ENCODE peak calls at places on chromosomes 16 and 17, in five cellular contexts. One of them, this sample, is unnamed.
A peak's percentile ranks its signal among the peaks of the same experiment; 100 is the strongest.

GRCh38 chr17:41421617-41422016 is 2.8 kb downstream of the KRT37 start:
- DNase-seq in heart right ventricle: no peak
- DNase-seq in breast epithelium: no peak
- DNase-seq in GM06990: no peak
- DNase-seq in CD8-positive, alpha-beta T cell: no peak
- DNase-seq in this sample: no peak

GRCh38 chr17:45243750-45244149 is 18.1 kb downstream of the SPATA32 start:
- DNase-seq in heart right ventricle: no peak
- DNase-seq in GM06990: no peak
- DNase-seq in breast epithelium: no peak
- DNase-seq in CD8-positive, alpha-beta T cell: no peak
- DNase-seq in this sample: no peak

GRCh38 chr17:58516644-58517377 is 2.4 kb upstream of the MTMR4 start:
- DNase-seq in CD8-positive, alpha-beta T cell: no peak
- DNase-seq in heart right ventricle: no peak
- DNase-seq in GM06990: no peak
- DNase-seq in breast epithelium: no peak
- DNase-seq in this sample: peak; percentile 68

GRCh38 chr16:74608944-74609343 is 2.0 kb upstream of the GLG1 start:
- DNase-seq in heart right ventricle: no peak
- DNase-seq in CD8-positive, alpha-beta T cell: peak; percentile 51
- DNase-seq in breast epithelium: no peak
- DNase-seq in GM06990: no peak
- DNase-seq in this sample: no peak

GRCh38 chr16:68590201-68590994 is 51.3 kb downstream of the ZFP90 start:
- DNase-seq in GM06990: peak; percentile 58
- DNase-seq in breast epithelium: peak; percentile 73
- DNase-seq in CD8-positive, alpha-beta T cell: peak; percentile 62
- DNase-seq in heart right ventricle: peak; percentile 44
- DNase-seq in this sample: no peak

GRCh38 chr16:46743232-46743719 is 4.9 kb downstream of the MYLK3 start:
- DNase-seq in CD8-positive, alpha-beta T cell: no peak
- DNase-seq in GM06990: peak; percentile 28
- DNase-seq in heart right ventricle: peak; percentile 47
- DNase-seq in breast epithelium: no peak
- DNase-seq in this sample: peak; percentile 60

GRCh38 chr17:81160747-81161453 is 4.4 kb upstream of the PVALEF start:
- DNase-seq in GM06990: no peak
- DNase-seq in breast epithelium: no peak
- DNase-seq in CD8-positive, alpha-beta T cell: no peak
- DNase-seq in heart right ventricle: no peak
- DNase-seq in this sample: no peak

GRCh38 chr17:63275968-63276349 is 170.1 kb downstream of the CYB561 start:
- DNase-seq in GM06990: no peak
- DNase-seq in heart right ventricle: no peak
- DNase-seq in breast epithelium: no peak
- DNase-seq in CD8-positive, alpha-beta T cell: no peak
- DNase-seq in this sample: no peak

GRCh38 chr16:55297062-55297909 is 26.7 kb upstream of the IRX6 start:
- DNase-seq in heart right ventricle: no peak
- DNase-seq in GM06990: no peak
- DNase-seq in CD8-positive, alpha-beta T cell: no peak
- DNase-seq in breast epithelium: no peak
- DNase-seq in this sample: no peak

GRCh38 chr16:28821874-28822519 is 802 bp upstream of the ATXN2L start:
- DNase-seq in heart right ventricle: no peak
- DNase-seq in CD8-positive, alpha-beta T cell: no peak
- DNase-seq in GM06990: no peak
- DNase-seq in breast epithelium: no peak
- DNase-seq in this sample: no peak

GRCh38 chr17:57073626-57074025 is 11.4 kb upstream of the AKAP1 start:
- DNase-seq in heart right ventricle: no peak
- DNase-seq in CD8-positive, alpha-beta T cell: no peak
- DNase-seq in GM06990: no peak
- DNase-seq in breast epithelium: no peak
- DNase-seq in this sample: no peak

GRCh38 chr16:79089735-79090284 is 510.7 kb downstream of the MAF start:
- DNase-seq in breast epithelium: no peak
- DNase-seq in GM06990: no peak
- DNase-seq in CD8-positive, alpha-beta T cell: peak; percentile 18
- DNase-seq in heart right ventricle: no peak
- DNase-seq in this sample: no peak

GRCh38 chr16:27326738-27327585 is 13.2 kb downstream of the IL4R start:
- DNase-seq in GM06990: peak; percentile 43
- DNase-seq in breast epithelium: peak; percentile 54
- DNase-seq in heart right ventricle: peak; percentile 63
- DNase-seq in CD8-positive, alpha-beta T cell: peak; percentile 39
- DNase-seq in this sample: peak; percentile 96

GRCh38 chr16:25006504-25007055 is 8.6 kb downstream of the ARHGAP17 start:
- DNase-seq in breast epithelium: no peak
- DNase-seq in CD8-positive, alpha-beta T cell: no peak
- DNase-seq in GM06990: no peak
- DNase-seq in heart right ventricle: no peak
- DNase-seq in this sample: peak; percentile 64

GRCh38 chr17:40935624-40936023 is 1.8 kb downstream of the KRT23 start:
- DNase-seq in heart right ventricle: no peak
- DNase-seq in CD8-positive, alpha-beta T cell: no peak
- DNase-seq in breast epithelium: no peak
- DNase-seq in GM06990: no peak
- DNase-seq in this sample: no peak

GRCh38 chr16:64339052-64339770 is 782.7 kb downstream of the CDH11 start:
- DNase-seq in CD8-positive, alpha-beta T cell: no peak
- DNase-seq in heart right ventricle: no peak
- DNase-seq in breast epithelium: no peak
- DNase-seq in GM06990: no peak
- DNase-seq in this sample: no peak

GRCh38 chr16:23821875-23822688 is 13.7 kb upstream of the PRKCB start:
- DNase-seq in breast epithelium: no peak
- DNase-seq in heart right ventricle: no peak
- DNase-seq in CD8-positive, alpha-beta T cell: no peak
- DNase-seq in GM06990: no peak
- DNase-seq in this sample: no peak

GRCh38 chr17:51325471-51325870 is 65.1 kb downstream of the UTP18 start:
- DNase-seq in CD8-positive, alpha-beta T cell: no peak
- DNase-seq in GM06990: no peak
- DNase-seq in heart right ventricle: no peak
- DNase-seq in breast epithelium: no peak
- DNase-seq in this sample: no peak
- H3K4me3 ChIP-seq in CD8-positive, alpha-beta T cell: no peak overlapping the region
- H3K4me3 ChIP-seq in GM06990: no peak overlapping the region
- H3K4me3 ChIP-seq in heart right ventricle: no peak overlapping the region
- H3K4me3 ChIP-seq in breast epithelium: no peak overlapping the region
- H3K4me3 ChIP-seq in this sample: no peak overlapping the region

DNA sequence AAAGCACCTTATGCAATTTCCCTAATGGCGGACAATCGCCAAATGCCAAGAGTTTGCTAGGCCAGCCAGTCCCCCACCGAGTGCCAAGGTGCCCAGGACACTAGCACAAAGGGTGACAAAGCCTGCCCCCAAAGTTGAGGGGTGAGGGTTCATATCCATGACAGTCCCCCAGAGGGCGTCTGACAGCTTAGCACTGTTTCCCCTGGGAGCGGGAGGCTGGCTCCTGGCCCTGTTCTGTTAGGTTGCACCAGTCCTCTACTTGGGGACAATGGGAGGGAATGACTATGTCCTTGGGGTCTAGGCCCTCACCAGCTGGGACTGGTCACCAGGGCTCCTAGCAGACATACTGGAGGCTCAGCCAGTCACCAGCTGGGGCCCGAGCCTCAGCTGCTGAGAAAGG is 66.9 kb downstream of the MYO18A start:
- DNase-seq in CD8-positive, alpha-beta T cell: no peak
- DNase-seq in breast epithelium: no peak
- DNase-seq in GM06990: no peak
- DNase-seq in heart right ventricle: no peak
- DNase-seq in this sample: no peak
- TF ChIP-seq CTCF in CD8-positive, alpha-beta T cell: no peak
- TF ChIP-seq CTCF in breast epithelium: no peak
- TF ChIP-seq CTCF in GM06990: peak; percentile 27
- TF ChIP-seq CTCF in heart right ventricle: no peak
- TF ChIP-seq CTCF in this sample: no peak

GRCh38 chr16:84041881-84042280 is 714 bp downstream of the SLC38A8 start:
- DNase-seq in breast epithelium: no peak
- DNase-seq in CD8-positive, alpha-beta T cell: no peak
- DNase-seq in heart right ventricle: no peak
- DNase-seq in GM06990: no peak
- DNase-seq in this sample: no peak

GRCh38 chr16:84041421-84041820 is 1.2 kb downstream of the SLC38A8 start:
- DNase-seq in heart right ventricle: no peak
- DNase-seq in breast epithelium: no peak
- DNase-seq in GM06990: no peak
- DNase-seq in CD8-positive, alpha-beta T cell: no peak
- DNase-seq in this sample: no peak

GRCh38 chr16:84043486-84044107 is 1.0 kb upstream of the SLC38A8 start:
- DNase-seq in heart right ventricle: no peak
- DNase-seq in breast epithelium: no peak
- DNase-seq in GM06990: no peak
- DNase-seq in CD8-positive, alpha-beta T cell: no peak
- DNase-seq in this sample: no peak

GRCh38 chr16:84042879-84043485 is 387 bp upstream of the SLC38A8 start:
- DNase-seq in CD8-positive, alpha-beta T cell: no peak
- DNase-seq in breast epithelium: no peak
- DNase-seq in heart right ventricle: no peak
- DNase-seq in GM06990: no peak
- DNase-seq in this sample: no peak

DNA sequence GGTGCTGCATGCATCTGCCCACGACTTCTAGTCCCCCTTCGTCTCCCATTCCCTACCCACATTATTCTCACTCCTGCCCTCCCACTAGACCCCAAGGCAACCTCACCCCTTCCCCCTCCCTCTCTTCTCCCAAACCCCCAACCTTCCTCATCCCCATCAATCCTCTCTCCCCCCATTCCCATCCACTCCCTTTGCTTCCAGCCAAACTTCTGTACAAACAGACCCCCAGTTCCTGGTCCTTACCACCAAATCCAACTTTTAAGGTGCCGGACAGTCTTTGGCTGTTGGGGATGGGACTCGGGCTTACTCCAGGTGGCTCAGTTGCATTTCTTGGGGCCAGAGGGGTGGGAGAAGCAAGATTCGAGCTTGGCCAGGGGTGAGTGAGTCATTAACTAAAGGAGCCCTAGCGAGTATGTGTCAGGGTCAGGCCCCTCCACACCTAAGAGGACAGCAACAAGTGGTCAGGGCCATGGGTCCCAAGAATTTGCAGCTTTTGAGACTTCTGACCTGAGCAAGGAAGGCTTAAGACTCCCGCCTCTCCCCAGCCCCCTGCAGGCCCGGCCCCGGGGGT is at the start of gene SLC38A8:
- DNase-seq in heart right ventricle: no peak
- DNase-seq in breast epithelium: no peak
- DNase-seq in GM06990: no peak
- DNase-seq in CD8-positive, alpha-beta T cell: no peak
- DNase-seq in this sample: no peak
- H3K4me3 ChIP-seq in heart right ventricle: no peak within 1 kb of the TSS
- H3K4me3 ChIP-seq in breast epithelium: no peak within 1 kb of the TSS
- H3K4me3 ChIP-seq in GM06990: no peak within 1 kb of the TSS
- H3K4me3 ChIP-seq in CD8-positive, alpha-beta T cell: no peak within 1 kb of the TSS
- H3K4me3 ChIP-seq in this sample: no peak within 1 kb of the TSS

GRCh38 chr17:48555183-48555615 is 10.3 kb upstream of the HOXB2 start:
- DNase-seq in CD8-positive, alpha-beta T cell: no peak
- DNase-seq in GM06990: no peak
- DNase-seq in heart right ventricle: no peak
- DNase-seq in breast epithelium: no peak
- DNase-seq in this sample: no peak
- TF ChIP-seq CTCF in CD8-positive, alpha-beta T cell: no peak
- TF ChIP-seq CTCF in GM06990: no peak
- TF ChIP-seq CTCF in heart right ventricle: no peak
- TF ChIP-seq CTCF in breast epithelium: peak; percentile 53
- TF ChIP-seq CTCF in this sample: peak; percentile 58

GRCh38 chr17:39175695-39176093 is 9.7 kb upstream of the ARL5C start:
- DNase-seq in CD8-positive, alpha-beta T cell: no peak
- DNase-seq in GM06990: no peak
- DNase-seq in heart right ventricle: no peak
- DNase-seq in breast epithelium: no peak
- DNase-seq in this sample: no peak

GRCh38 chr17:39177256-39177655 is 11.3 kb upstream of the ARL5C start:
- DNase-seq in heart right ventricle: no peak
- DNase-seq in GM06990: no peak
- DNase-seq in breast epithelium: no peak
- DNase-seq in CD8-positive, alpha-beta T cell: no peak
- DNase-seq in this sample: no peak

GRCh38 chr17:39171933-39172332 is 6.0 kb upstream of the ARL5C start:
- DNase-seq in breast epithelium: no peak
- DNase-seq in CD8-positive, alpha-beta T cell: no peak
- DNase-seq in GM06990: no peak
- DNase-seq in heart right ventricle: no peak
- DNase-seq in this sample: no peak

GRCh38 chr17:39173539-39174274 is 7.7 kb upstream of the ARL5C start:
- DNase-seq in GM06990: no peak
- DNase-seq in heart right ventricle: no peak
- DNase-seq in breast epithelium: no peak
- DNase-seq in CD8-positive, alpha-beta T cell: no peak
- DNase-seq in this sample: no peak

DNA sequence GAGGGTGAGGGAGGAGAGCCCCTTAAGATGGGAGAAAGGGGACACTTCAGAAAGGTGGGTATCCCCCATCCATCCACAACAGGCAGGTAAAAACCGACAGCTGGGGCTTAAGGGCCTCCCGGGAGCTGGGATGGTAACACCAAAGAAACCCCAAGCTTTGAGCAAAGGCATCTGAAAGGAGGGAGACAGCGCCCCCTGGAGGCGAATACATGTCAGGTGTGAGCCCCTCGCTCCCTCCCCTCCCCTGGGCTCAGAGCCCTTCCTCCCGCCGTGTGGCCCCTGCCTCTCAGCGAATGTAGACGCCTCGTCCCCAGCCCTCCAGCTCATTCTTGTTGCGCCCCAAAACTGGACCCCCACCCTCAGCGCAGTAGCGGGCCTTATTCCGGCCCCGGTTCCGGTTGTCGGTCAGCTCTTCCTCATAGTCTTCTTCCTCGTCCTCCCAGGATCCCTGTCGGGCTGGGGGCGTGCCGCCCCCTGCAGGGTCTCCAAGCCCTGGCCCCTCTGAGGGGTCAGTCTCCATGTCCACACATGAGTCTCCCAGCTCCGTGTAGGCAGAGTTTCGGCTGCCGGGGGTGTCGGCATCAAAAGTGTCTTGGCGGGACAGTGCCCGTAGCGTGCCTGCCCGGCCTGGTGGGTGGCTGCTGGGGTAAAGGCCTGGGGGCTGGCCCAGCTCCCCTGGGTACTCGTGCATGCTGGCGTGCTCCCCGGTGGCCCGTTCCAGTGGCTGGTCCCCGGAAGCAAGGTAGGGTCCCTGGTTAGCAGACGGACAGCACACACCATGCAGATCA is 9.1 kb upstream of the ARL5C start:
- DNase-seq in breast epithelium: peak; percentile 71
- DNase-seq in heart right ventricle: peak; percentile 77
- DNase-seq in GM06990: peak; percentile 46
- DNase-seq in CD8-positive, alpha-beta T cell: peak; percentile 85
- DNase-seq in this sample: no peak
- H3K4me3 ChIP-seq in breast epithelium: no peak overlapping the region
- H3K4me3 ChIP-seq in heart right ventricle: peak overlapping the region; percentile 23
- H3K4me3 ChIP-seq in GM06990: no peak overlapping the region
- H3K4me3 ChIP-seq in CD8-positive, alpha-beta T cell: no peak overlapping the region
- H3K4me3 ChIP-seq in this sample: no peak overlapping the region

This sample was measured in coronary artery.